ENCODE peak calls at places on chromosomes 12 and 14, in nine cellular contexts. Q is colonic mucosa; P is effector CD4-positive, alpha-beta T cell; A is SIG-M5; W is sciatic nerve; C is neural crest cell; D is sigmoid colon; M is NAMALWA; V is ELF-1. Z is an unnamed sample.

GRCh38 chr14:74257078-74257987 is 18.1 kb downstream of the VSX2 start:
- DNase-seq in Q (peak), P (peak), A (no peak), W (no peak), C (peak), D (no peak), M (peak), V (peak), Z (peak)

GRCh38 chr14:33996450-33996849 is 45.6 kb upstream of the EGLN3 start:
- DNase-seq in Q (no peak), P (no peak), A (no peak), W (no peak), C (no peak), D (no peak), M (no peak), V (no peak), Z (no peak)

GRCh38 chr12:111184161-111184560 is 184.7 kb downstream of the PHETA1 start:
- DNase-seq in Q (no peak), P (no peak), A (no peak), W (no peak), C (no peak), D (no peak), M (no peak), V (no peak), Z (no peak)

GRCh38 chr12:25187781-25188180 is 7.2 kb downstream of the DNAI7 start:
- DNase-seq in Q (no peak), P (no peak), A (no peak), W (no peak), C (no peak), D (no peak), M (no peak), V (no peak), Z (no peak)

GRCh38 chr12:34402228-34402898 is 380.1 kb downstream of the ALG10 start:
- DNase-seq in Q (peak), P (no peak), A (no peak), W (peak), C (no peak), D (peak), M (no peak), V (no peak), Z (peak)

GRCh38 chr14:48937796-48938195 is 648.4 kb downstream of the RPS29 start:
- DNase-seq in Q (no peak), P (no peak), A (no peak), W (no peak), C (no peak), D (peak), M (no peak), V (peak), Z (peak)

GRCh38 chr12:132227782-132228417 is 83.6 kb downstream of the NOC4L start:
- DNase-seq in Q (no peak), P (no peak), A (no peak), W (no peak), C (no peak), D (peak), M (no peak), V (no peak), Z (no peak)

GRCh38 chr14:64708148-64709004 is 4.2 kb downstream of the PLEKHG3 start:
- DNase-seq in Q (peak), P (peak), A (peak), W (no peak), C (no peak), D (peak), M (no peak), V (peak), Z (peak)

GRCh38 chr12:80157640-80158039 is 58.3 kb downstream of the OTOGL start:
- DNase-seq in Q (no peak), P (no peak), A (no peak), W (no peak), C (no peak), D (no peak), M (no peak), V (no peak), Z (no peak)

GRCh38 chr12:85639834-85640233 is 196.4 kb downstream of the RASSF9 start:
- DNase-seq in Q (no peak), P (no peak), A (no peak), W (no peak), C (no peak), D (no peak), M (no peak), V (no peak), Z (no peak)

GRCh38 chr14:64825498-64825897 is 54.2 kb downstream of the SPTB start:
- DNase-seq in Q (no peak), P (no peak), A (no peak), W (no peak), C (no peak), D (no peak), M (no peak), V (peak), Z (peak)